ENCODE peak calls at places on chromosomes 16 and 17, in four cellular contexts. K is PC-9, G is mucosa of descending colon, F is heart right ventricle. C is an unnamed sample.

GRCh38 chr17:66605561-66605960 is 229.4 kb upstream of the CACNG5 start:
- DNase-seq in G (no peak), K (no peak), F (no peak), C (no peak)

GRCh38 chr17:33234930-33235685 is 58.0 kb downstream of the ASIC2 start:
- DNase-seq in G (no peak), F (peak; percentile 40), K (no peak), C (peak; percentile 68)

GRCh38 chr17:51997723-51998122 is 160.8 kb downstream of the CA10 start:
- DNase-seq in K (no peak), G (no peak), F (no peak), C (no peak)

GRCh38 chr17:5364156-5364555 is 55.3 kb downstream of the NUP88 start:
- DNase-seq in K (no peak), G (no peak), F (no peak), C (peak; percentile 9)

GRCh38 chr16:11560701-11561439 is 25.8 kb downstream of the LITAF start:
- DNase-seq in K (no peak), G (no peak), F (no peak), C (peak; percentile 54)

GRCh38 chr16:979859-980594 is 1.5 kb upstream of the SOX8 start:
- DNase-seq in G (no peak), K (no peak), F (no peak), C (no peak)

GRCh38 chr17:49063652-49064051 is 66.5 kb downstream of the IGF2BP1 start:
- DNase-seq in F (no peak), K (no peak), G (no peak), C (no peak)

GRCh38 chr17:67004191-67004590 is 39.7 kb downstream of the CACNG4 start:
- DNase-seq in G (no peak), K (no peak), F (no peak), C (no peak)

GRCh38 chr16:11075163-11075562 is 130.8 kb downstream of the CLEC16A start:
- DNase-seq in K (no peak), G (no peak), F (no peak), C (no peak)

GRCh38 chr16:8899709-8900317 is 17.7 kb downstream of the LITAFD start:
- DNase-seq in F (no peak), G (no peak), K (no peak), C (no peak)

GRCh38 chr16:85168732-85169256 is 56.5 kb upstream of the CIBAR2 start:
- DNase-seq in K (peak; percentile 28), F (peak; percentile 75), G (peak; percentile 59), C (no peak)

GRCh38 chr17:42817866-42818265 is 6.2 kb downstream of the BECN1 start:
- DNase-seq in K (no peak), F (no peak), G (no peak), C (no peak)

GRCh38 chr17:13306310-13306962 is 288.6 kb upstream of the ELAC2 start:
- DNase-seq in K (no peak), F (no peak), G (no peak), C (peak; percentile 26)

GRCh38 chr16:14497245-14498082 is 132.6 kb downstream of the PARN start:
- DNase-seq in G (no peak), F (no peak), K (no peak), C (no peak)

GRCh38 chr16:74448990-74449389 is 27.7 kb upstream of the CLEC18B start:
- DNase-seq in K (peak; percentile 80), F (peak; percentile 37), G (no peak), C (peak; percentile 89)

GRCh38 chr16:84925092-84925772 is 86.1 kb downstream of the ZDHHC7 start:
- DNase-seq in G (peak; percentile 59), F (peak; percentile 79), K (no peak), C (no peak)

GRCh38 chr17:55458977-55459376 is 37.3 kb upstream of the MMD start:
- DNase-seq in G (no peak), F (no peak), K (peak; percentile 89), C (no peak)

GRCh38 chr17:18159551-18160120 is 24.0 kb upstream of the ALKBH5 start:
- DNase-seq in F (no peak), K (no peak), G (no peak), C (no peak)

GRCh38 chr17:15194859-15195277 is 70.3 kb downstream of the PMP22 start:
- DNase-seq in G (no peak), K (no peak), F (no peak), C (no peak)

GRCh38 chr17:79562806-79563141 is 48.1 kb downstream of the RBFOX3 start:
- DNase-seq in G (no peak), F (no peak), K (no peak), C (no peak)

GRCh38 chr16:6701096-6701495 is 631.5 kb upstream of the RBFOX1 start:
- DNase-seq in F (no peak), K (no peak), G (no peak), C (no peak)

GRCh38 chr16:27687605-27688004 is 137.7 kb downstream of the KATNIP start:
- DNase-seq in K (no peak), F (no peak), G (no peak), C (no peak)

GRCh38 chr16:58201163-58201562 is 3.3 kb upstream of the CSNK2A2 start:
- DNase-seq in F (no peak), K (no peak), G (no peak), C (no peak)

GRCh38 chr16:52812945-52813556 is 239.6 kb downstream of the CHD9NB start:
- DNase-seq in F (no peak), G (no peak), K (no peak), C (peak; percentile 8)

GRCh38 chr16:89484923-89485679 is 5.3 kb downstream of the ANKRD11 start:
- DNase-seq in F (no peak), G (peak; percentile 42), K (no peak), C (no peak)

GRCh38 chr16:57803413-57803990 is 1.2 kb upstream of the KIFC3 start:
- DNase-seq in K (no peak), F (peak; percentile 67), G (peak; percentile 50), C (no peak)

GRCh38 chr16:57509231-57509923 is 23.1 kb upstream of the DOK4 start:
- DNase-seq in G (no peak), K (no peak), F (no peak), C (no peak)

GRCh38 chr17:1231456-1231855 is 38.8 kb upstream of the BHLHA9 start:
- DNase-seq in G (peak; percentile 82), K (no peak), F (peak; percentile 37), C (no peak)

GRCh38 chr17:44417553-44417952 is 28.1 kb upstream of the ITGA2B start:
- DNase-seq in K (peak; percentile 86), G (no peak), F (no peak), C (peak; percentile 37)

GRCh38 chr17:17877548-17878358 is 41.0 kb upstream of the SREBF1 start:
- DNase-seq in F (peak; percentile 81), K (no peak), G (peak; percentile 66), C (peak; percentile 64)

GRCh38 chr16:7518158-7518557 is 185.5 kb downstream of the RBFOX1 start:
- DNase-seq in K (no peak), G (no peak), F (no peak), C (no peak)

GRCh38 chr17:74190807-74191206 is 12.7 kb upstream of the RPL38 start:
- DNase-seq in G (no peak), F (no peak), K (no peak), C (no peak)
- H3K4me3 ChIP-seq in G (no peak overlapping the region), F (no peak overlapping the region), K (no peak overlapping the region), C (no peak overlapping the region)

DNA sequence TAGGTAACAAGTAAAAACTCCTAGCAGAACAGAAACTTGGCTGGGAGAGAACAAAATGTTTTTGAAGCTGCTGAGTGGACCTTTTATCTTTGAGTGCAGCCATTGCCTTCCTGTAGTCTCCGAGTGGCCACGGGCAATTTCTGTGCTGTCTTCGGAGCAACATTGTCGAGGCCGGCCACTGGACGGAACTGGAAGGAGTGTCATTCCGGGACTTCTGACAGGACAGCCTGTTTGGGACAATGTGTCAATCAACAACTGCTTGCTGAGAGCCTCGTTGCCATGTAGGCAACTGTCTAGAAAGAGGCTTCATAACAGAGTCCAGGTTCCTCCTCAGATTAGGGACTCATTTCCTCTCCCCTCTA is 96.2 kb upstream of the CDYL2 start:
- DNase-seq in F (no peak), K (no peak), G (no peak), C (no peak)
- H3K4me3 ChIP-seq in F (no peak overlapping the region), K (no peak overlapping the region), G (no peak overlapping the region), C (no peak overlapping the region)

GRCh38 chr16:29230671-29231091 is 175.8 kb downstream of the NPIPB11 start:
- DNase-seq in G (no peak), K (no peak), F (no peak), C (no peak)
- H3K4me3 ChIP-seq in G (no peak overlapping the region), K (no peak overlapping the region), F (no peak overlapping the region), C (no peak overlapping the region)

GRCh38 chr16:24986512-24987303 is 28.5 kb downstream of the ARHGAP17 start:
- DNase-seq in F (peak; percentile 38), K (peak; percentile 50), G (no peak), C (peak; percentile 47)
- H3K4me3 ChIP-seq in F (no peak overlapping the region), K (no peak overlapping the region), G (no peak overlapping the region), C (no peak overlapping the region)

C was measured in BJ.